ENCODE peak calls at places on chromosomes 11 and 22, in ten cellular contexts. F is GM23338; N is mesendoderm; T is head of caudate nucleus; L is activated T-cell treated with anti-CD3 and anti-CD28 coated beads, Interleukin-2, amount 50 U/mL, for 1 hour; E is adrenal gland; A is HFFc6; P is H54; M is brain microvascular endothelial cell; S is neural crest cell. C is an unnamed sample.

GRCh38 chr11:87428266-87428665 is 390.5 kb downstream of the TMEM135 start:
- DNase-seq in F (no peak), N (no peak), T (no peak), L (no peak), E (no peak), A (peak; percentile 71), P (no peak), M (peak; percentile 47), S (no peak), C (no peak)

GRCh38 chr11:124313849-124314248 is at the start of gene OR8D1:
- DNase-seq in F (no peak), N (no peak), T (no peak), L (no peak), E (no peak), A (no peak), P (no peak), M (no peak), S (no peak), C (no peak)

GRCh38 chr11:78347956-78348355 is 69.7 kb downstream of the GAB2 start:
- DNase-seq in F (no peak), N (no peak), T (no peak), L (no peak), E (no peak), A (no peak), P (no peak), M (no peak), S (no peak), C (no peak)

GRCh38 chr22:25478573-25478972 is 85.9 kb upstream of the GRK3 start:
- DNase-seq in F (no peak), N (no peak), T (no peak), L (no peak), E (no peak), A (no peak), P (no peak), M (no peak), S (no peak), C (no peak)

GRCh38 chr11:17219016-17219415 is 11.2 kb upstream of the PIK3C2A start:
- DNase-seq in F (no peak), N (no peak), T (no peak), L (no peak), E (no peak), A (no peak), P (no peak), M (no peak), S (no peak), C (no peak)

GRCh38 chr11:126419801-126420729 is 64.6 kb downstream of the ST3GAL4 start:
- DNase-seq in F (no peak), N (peak; percentile 79), T (no peak), L (no peak), E (no peak), A (no peak), P (no peak), M (peak; percentile 57), S (no peak), C (no peak)

GRCh38 chr22:24118689-24119384 is 62.5 kb upstream of the SUSD2 start:
- DNase-seq in F (no peak), N (no peak), T (peak; percentile 63), L (no peak), E (no peak), A (no peak), P (no peak), M (no peak), S (no peak), C (no peak)

GRCh38 chr11:35029979-35030378 is 109.0 kb upstream of the CD44 start:
- DNase-seq in F (peak; percentile 20), N (peak; percentile 66), T (no peak), L (no peak), E (no peak), A (peak; percentile 78), P (peak; percentile 28), M (peak; percentile 66), S (no peak), C (no peak)

GRCh38 chr11:130431337-130431773 is 2.9 kb upstream of the ADAMTS8 start:
- DNase-seq in F (peak; percentile 96), N (peak; percentile 89), T (peak; percentile 82), L (peak; percentile 72), E (peak; percentile 65), A (peak; percentile 40), P (peak; percentile 52), M (peak; percentile 68), S (peak; percentile 88), C (peak; percentile 82)